ENCODE peak calls at places on chromosomes 12 and 14, in ten cellular contexts. One of them, this sample, is unnamed.

GRCh38 chr12:25524381-25524780 is 28.7 kb downstream of the LMNTD1 start:
- DNase-seq in cardiac fibroblast: no peak
- DNase-seq in GM12864: no peak
- DNase-seq in A549: no peak
- DNase-seq in WTC11: no peak
- DNase-seq in epithelial cell of esophagus: peak
- DNase-seq in activated B cell treated with CpG ODN at 0.5 μM for 24 hours: no peak
- DNase-seq in ovary: no peak
- DNase-seq in MCF 10A: no peak
- DNase-seq in neural progenitor cell: no peak
- DNase-seq in this sample: no peak

GRCh38 chr12:28941248-28941647 is 207.8 kb upstream of the FAR2 start:
- DNase-seq in cardiac fibroblast: peak
- DNase-seq in GM12864: no peak
- DNase-seq in A549: no peak
- DNase-seq in WTC11: no peak
- DNase-seq in epithelial cell of esophagus: peak
- DNase-seq in activated B cell treated with CpG ODN at 0.5 μM for 24 hours: no peak
- DNase-seq in ovary: no peak
- DNase-seq in MCF 10A: peak
- DNase-seq in neural progenitor cell: no peak
- DNase-seq in this sample: no peak

GRCh38 chr12:82593901-82594396 is 92.8 kb upstream of the TMTC2 start:
- DNase-seq in cardiac fibroblast: no peak
- DNase-seq in GM12864: no peak
- DNase-seq in A549: no peak
- DNase-seq in WTC11: no peak
- DNase-seq in epithelial cell of esophagus: no peak
- DNase-seq in activated B cell treated with CpG ODN at 0.5 μM for 24 hours: no peak
- DNase-seq in ovary: no peak
- DNase-seq in MCF 10A: no peak
- DNase-seq in neural progenitor cell: no peak
- DNase-seq in this sample: no peak

GRCh38 chr14:88340357-88340756 is 17.3 kb upstream of the KCNK10 start:
- DNase-seq in cardiac fibroblast: no peak
- DNase-seq in GM12864: no peak
- DNase-seq in A549: no peak
- DNase-seq in WTC11: no peak
- DNase-seq in epithelial cell of esophagus: no peak
- DNase-seq in activated B cell treated with CpG ODN at 0.5 μM for 24 hours: no peak
- DNase-seq in ovary: no peak
- DNase-seq in MCF 10A: no peak
- DNase-seq in neural progenitor cell: no peak
- DNase-seq in this sample: no peak

GRCh38 chr12:53561590-53561953 is 54.3 kb upstream of the NPFF start:
- DNase-seq in cardiac fibroblast: peak
- DNase-seq in GM12864: no peak
- DNase-seq in A549: peak
- DNase-seq in WTC11: no peak
- DNase-seq in epithelial cell of esophagus: peak
- DNase-seq in activated B cell treated with CpG ODN at 0.5 μM for 24 hours: no peak
- DNase-seq in ovary: no peak
- DNase-seq in MCF 10A: peak
- DNase-seq in neural progenitor cell: no peak
- DNase-seq in this sample: no peak

GRCh38 chr12:2242206-2242605 is 189.4 kb downstream of the CACNA1C start:
- DNase-seq in cardiac fibroblast: no peak
- DNase-seq in GM12864: no peak
- DNase-seq in A549: no peak
- DNase-seq in WTC11: no peak
- DNase-seq in epithelial cell of esophagus: no peak
- DNase-seq in activated B cell treated with CpG ODN at 0.5 μM for 24 hours: no peak
- DNase-seq in ovary: no peak
- DNase-seq in MCF 10A: no peak
- DNase-seq in neural progenitor cell: no peak
- DNase-seq in this sample: no peak

GRCh38 chr14:100898935-100899840 is 4.3 kb downstream of the RTL1 start:
- DNase-seq in cardiac fibroblast: no peak
- DNase-seq in GM12864: no peak
- DNase-seq in A549: no peak
- DNase-seq in WTC11: peak
- DNase-seq in epithelial cell of esophagus: no peak
- DNase-seq in activated B cell treated with CpG ODN at 0.5 μM for 24 hours: no peak
- DNase-seq in ovary: peak
- DNase-seq in MCF 10A: no peak
- DNase-seq in neural progenitor cell: peak
- DNase-seq in this sample: no peak

GRCh38 chr14:72476657-72477499 is 417.0 kb downstream of the DPF3 start:
- DNase-seq in cardiac fibroblast: peak
- DNase-seq in GM12864: peak
- DNase-seq in A549: peak
- DNase-seq in WTC11: no peak
- DNase-seq in epithelial cell of esophagus: peak
- DNase-seq in activated B cell treated with CpG ODN at 0.5 μM for 24 hours: no peak
- DNase-seq in ovary: no peak
- DNase-seq in MCF 10A: peak
- DNase-seq in neural progenitor cell: no peak
- DNase-seq in this sample: peak

GRCh38 chr12:89775336-89776005 is 66.8 kb upstream of the ATP2B1 start:
- DNase-seq in cardiac fibroblast: no peak
- DNase-seq in GM12864: no peak
- DNase-seq in A549: peak
- DNase-seq in WTC11: no peak
- DNase-seq in epithelial cell of esophagus: no peak
- DNase-seq in activated B cell treated with CpG ODN at 0.5 μM for 24 hours: no peak
- DNase-seq in ovary: no peak
- DNase-seq in MCF 10A: peak
- DNase-seq in neural progenitor cell: no peak
- DNase-seq in this sample: no peak

GRCh38 chr12:121805800-121806555 is 2.2 kb downstream of the SETD1B start:
- DNase-seq in cardiac fibroblast: no peak
- DNase-seq in GM12864: no peak
- DNase-seq in A549: peak
- DNase-seq in WTC11: no peak
- DNase-seq in epithelial cell of esophagus: no peak
- DNase-seq in activated B cell treated with CpG ODN at 0.5 μM for 24 hours: peak
- DNase-seq in ovary: no peak
- DNase-seq in MCF 10A: no peak
- DNase-seq in neural progenitor cell: no peak
- DNase-seq in this sample: peak

GRCh38 chr14:65413739-65414045 is 1.2 kb downstream of the FUT8 start:
- DNase-seq in cardiac fibroblast: peak
- DNase-seq in GM12864: peak
- DNase-seq in A549: no peak
- DNase-seq in WTC11: no peak
- DNase-seq in epithelial cell of esophagus: no peak
- DNase-seq in activated B cell treated with CpG ODN at 0.5 μM for 24 hours: no peak
- DNase-seq in ovary: no peak
- DNase-seq in MCF 10A: no peak
- DNase-seq in neural progenitor cell: no peak
- DNase-seq in this sample: no peak

GRCh38 chr12:3600951-3601350 is 109.9 kb downstream of the PRMT8 start:
- DNase-seq in cardiac fibroblast: no peak
- DNase-seq in GM12864: no peak
- DNase-seq in A549: no peak
- DNase-seq in WTC11: no peak
- DNase-seq in epithelial cell of esophagus: no peak
- DNase-seq in activated B cell treated with CpG ODN at 0.5 μM for 24 hours: no peak
- DNase-seq in ovary: no peak
- DNase-seq in MCF 10A: no peak
- DNase-seq in neural progenitor cell: no peak
- DNase-seq in this sample: no peak

GRCh38 chr12:41108032-41108431 is 80.1 kb upstream of the PDZRN4 start:
- DNase-seq in cardiac fibroblast: no peak
- DNase-seq in GM12864: no peak
- DNase-seq in A549: no peak
- DNase-seq in WTC11: no peak
- DNase-seq in epithelial cell of esophagus: no peak
- DNase-seq in activated B cell treated with CpG ODN at 0.5 μM for 24 hours: no peak
- DNase-seq in ovary: peak
- DNase-seq in MCF 10A: no peak
- DNase-seq in neural progenitor cell: no peak
- DNase-seq in this sample: no peak

GRCh38 chr12:120276734-120277133 is 11.2 kb upstream of the PXN start:
- DNase-seq in cardiac fibroblast: peak
- DNase-seq in GM12864: no peak
- DNase-seq in A549: peak
- DNase-seq in WTC11: no peak
- DNase-seq in epithelial cell of esophagus: peak
- DNase-seq in activated B cell treated with CpG ODN at 0.5 μM for 24 hours: no peak
- DNase-seq in ovary: no peak
- DNase-seq in MCF 10A: peak
- DNase-seq in neural progenitor cell: no peak
- DNase-seq in this sample: no peak

GRCh38 chr12:27424631-27425230 is 21.8 kb upstream of the SMCO2 start:
- DNase-seq in cardiac fibroblast: peak
- DNase-seq in GM12864: no peak
- DNase-seq in A549: peak
- DNase-seq in WTC11: no peak
- DNase-seq in epithelial cell of esophagus: peak
- DNase-seq in activated B cell treated with CpG ODN at 0.5 μM for 24 hours: no peak
- DNase-seq in ovary: peak
- DNase-seq in MCF 10A: peak
- DNase-seq in neural progenitor cell: peak
- DNase-seq in this sample: peak
- TF ChIP-seq CTCF in cardiac fibroblast: peak
- TF ChIP-seq CTCF in GM12864: peak
- TF ChIP-seq CTCF in A549: peak
- TF ChIP-seq CTCF in WTC11: peak
- TF ChIP-seq CTCF in epithelial cell of esophagus: peak
- TF ChIP-seq CTCF in activated B cell treated with CpG ODN at 0.5 μM for 24 hours: no peak
- TF ChIP-seq CTCF in ovary: peak
- TF ChIP-seq CTCF in MCF 10A: peak
- TF ChIP-seq CTCF in neural progenitor cell: peak
- TF ChIP-seq CTCF in this sample: peak

DNA sequence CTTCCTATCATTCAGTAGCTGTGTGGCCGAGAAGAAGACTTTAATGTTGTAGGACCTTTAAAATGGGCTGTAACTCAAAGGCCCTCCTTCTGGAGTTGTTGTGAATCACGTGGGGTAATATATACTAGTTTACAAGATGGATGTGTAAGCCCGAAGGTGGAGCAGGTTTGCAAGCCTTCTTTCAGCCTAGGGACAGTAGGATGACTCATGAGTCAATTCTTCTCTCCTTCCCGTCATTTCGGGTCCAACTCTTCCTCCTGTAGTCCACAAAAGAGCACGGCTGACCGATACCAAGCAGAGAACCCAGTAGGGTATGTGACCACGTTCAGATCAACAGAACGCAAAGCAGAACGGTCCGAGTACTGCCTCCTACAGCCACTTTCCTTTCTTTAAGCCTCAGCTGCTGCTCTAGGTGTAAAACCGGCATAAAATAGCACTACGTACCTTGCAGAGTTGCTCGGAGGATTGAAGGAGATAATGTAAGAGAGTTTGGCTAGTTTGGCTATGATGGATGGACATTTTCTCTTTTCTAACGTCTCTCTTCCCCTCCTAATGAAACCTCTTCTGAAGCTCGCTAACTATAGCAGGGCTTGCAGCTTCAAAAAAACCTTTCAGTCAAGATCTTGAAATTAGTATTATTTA is 1.3 kb upstream of the RASSF3 start:
- DNase-seq in cardiac fibroblast: peak
- DNase-seq in GM12864: no peak
- DNase-seq in A549: peak
- DNase-seq in WTC11: no peak
- DNase-seq in epithelial cell of esophagus: peak
- DNase-seq in activated B cell treated with CpG ODN at 0.5 μM for 24 hours: peak
- DNase-seq in ovary: no peak
- DNase-seq in MCF 10A: peak
- DNase-seq in neural progenitor cell: peak
- DNase-seq in this sample: peak
- TF ChIP-seq CTCF in cardiac fibroblast: no peak
- TF ChIP-seq CTCF in GM12864: no peak
- TF ChIP-seq CTCF in A549: no peak
- TF ChIP-seq CTCF in WTC11: no peak
- TF ChIP-seq CTCF in epithelial cell of esophagus: peak
- TF ChIP-seq CTCF in activated B cell treated with CpG ODN at 0.5 μM for 24 hours: no peak
- TF ChIP-seq CTCF in ovary: no peak
- TF ChIP-seq CTCF in MCF 10A: no peak
- TF ChIP-seq CTCF in neural progenitor cell: no peak
- TF ChIP-seq CTCF in this sample: no peak

GRCh38 chr14:49920935-49921334 is 28.1 kb downstream of the ARF6 start:
- DNase-seq in cardiac fibroblast: no peak
- DNase-seq in GM12864: no peak
- DNase-seq in A549: no peak
- DNase-seq in WTC11: no peak
- DNase-seq in epithelial cell of esophagus: no peak
- DNase-seq in activated B cell treated with CpG ODN at 0.5 μM for 24 hours: no peak
- DNase-seq in ovary: no peak
- DNase-seq in MCF 10A: no peak
- DNase-seq in neural progenitor cell: no peak
- DNase-seq in this sample: no peak
- TF ChIP-seq CTCF in cardiac fibroblast: no peak
- TF ChIP-seq CTCF in GM12864: no peak
- TF ChIP-seq CTCF in A549: no peak
- TF ChIP-seq CTCF in WTC11: no peak
- TF ChIP-seq CTCF in epithelial cell of esophagus: no peak
- TF ChIP-seq CTCF in activated B cell treated with CpG ODN at 0.5 μM for 24 hours: no peak
- TF ChIP-seq CTCF in ovary: no peak
- TF ChIP-seq CTCF in MCF 10A: no peak
- TF ChIP-seq CTCF in neural progenitor cell: no peak
- TF ChIP-seq CTCF in this sample: no peak

GRCh38 chr12:19437996-19438395 is 1.3 kb upstream of the AEBP2 start:
- DNase-seq in cardiac fibroblast: no peak
- DNase-seq in GM12864: no peak
- DNase-seq in A549: no peak
- DNase-seq in WTC11: no peak
- DNase-seq in epithelial cell of esophagus: peak
- DNase-seq in activated B cell treated with CpG ODN at 0.5 μM for 24 hours: no peak
- DNase-seq in ovary: no peak
- DNase-seq in MCF 10A: no peak
- DNase-seq in neural progenitor cell: peak
- DNase-seq in this sample: no peak

GRCh38 chr12:19436931-19437330 is 2.4 kb upstream of the AEBP2 start:
- DNase-seq in cardiac fibroblast: no peak
- DNase-seq in GM12864: no peak
- DNase-seq in A549: no peak
- DNase-seq in WTC11: no peak
- DNase-seq in epithelial cell of esophagus: peak
- DNase-seq in activated B cell treated with CpG ODN at 0.5 μM for 24 hours: no peak
- DNase-seq in ovary: no peak
- DNase-seq in MCF 10A: no peak
- DNase-seq in neural progenitor cell: no peak
- DNase-seq in this sample: no peak

GRCh38 chr12:19439059-19440018 is at the start of gene AEBP2:
- DNase-seq in cardiac fibroblast: peak
- DNase-seq in GM12864: peak
- DNase-seq in A549: peak
- DNase-seq in WTC11: peak
- DNase-seq in epithelial cell of esophagus: peak
- DNase-seq in activated B cell treated with CpG ODN at 0.5 μM for 24 hours: peak
- DNase-seq in ovary: peak
- DNase-seq in MCF 10A: peak
- DNase-seq in neural progenitor cell: peak
- DNase-seq in this sample: peak

GRCh38 chr12:19440916-19441315 is 1.6 kb downstream of the AEBP2 start:
- DNase-seq in cardiac fibroblast: peak
- DNase-seq in GM12864: no peak
- DNase-seq in A549: no peak
- DNase-seq in WTC11: no peak
- DNase-seq in epithelial cell of esophagus: no peak
- DNase-seq in activated B cell treated with CpG ODN at 0.5 μM for 24 hours: no peak
- DNase-seq in ovary: no peak
- DNase-seq in MCF 10A: no peak
- DNase-seq in neural progenitor cell: no peak
- DNase-seq in this sample: no peak

GRCh38 chr12:19440019-19440858 is 947 bp downstream of the AEBP2 start:
- DNase-seq in cardiac fibroblast: peak
- DNase-seq in GM12864: peak
- DNase-seq in A549: peak
- DNase-seq in WTC11: peak
- DNase-seq in epithelial cell of esophagus: peak
- DNase-seq in activated B cell treated with CpG ODN at 0.5 μM for 24 hours: peak
- DNase-seq in ovary: peak
- DNase-seq in MCF 10A: peak
- DNase-seq in neural progenitor cell: peak
- DNase-seq in this sample: peak
- TF ChIP-seq CTCF in cardiac fibroblast: no peak
- TF ChIP-seq CTCF in GM12864: no peak
- TF ChIP-seq CTCF in A549: no peak
- TF ChIP-seq CTCF in WTC11: no peak
- TF ChIP-seq CTCF in epithelial cell of esophagus: no peak
- TF ChIP-seq CTCF in activated B cell treated with CpG ODN at 0.5 μM for 24 hours: no peak
- TF ChIP-seq CTCF in ovary: no peak
- TF ChIP-seq CTCF in MCF 10A: no peak
- TF ChIP-seq CTCF in neural progenitor cell: no peak
- TF ChIP-seq CTCF in this sample: no peak

This sample was measured in activated CD8-positive, alpha-beta T cell treated with anti-CD3 and anti-CD28 coated beads for 36 hours.